ENCODE peak calls at places on chromosomes 6 and 20, in ten cellular contexts. H is body of pancreas, R is heart left ventricle, Z is upper lobe of left lung, F is IMR-90, P is A549, K is right lobe of liver, A is HCT116, D is GM12878, V is K562. S is an unnamed sample.

GRCh38 chr6:96394727-96395126 is 126.9 kb upstream of the UFL1 start:
- ATAC-seq in P (no peak), F (no peak), H (no peak), V (no peak), D (peak; percentile 82), K (peak; percentile 53), Z (no peak), R (no peak), A (peak; percentile 85), S (no peak)

GRCh38 chr6:11143394-11144371 is 32.2 kb upstream of the ERVFRD-1 start:
- ATAC-seq in K (peak; percentile 79), F (peak; percentile 49), Z (peak; percentile 95), R (peak; percentile 55), H (no peak), P (peak; percentile 92), D (no peak), A (peak; percentile 78), V (peak; percentile 97), S (peak; percentile 78)

GRCh38 chr6:110529907-110530306 is 53.5 kb upstream of the SLC22A16 start:
- ATAC-seq in R (no peak), Z (no peak), V (no peak), K (no peak), F (no peak), A (no peak), H (no peak), D (no peak), P (no peak), S (no peak)

GRCh38 chr20:16533493-16533892 is 39.8 kb downstream of the KIF16B start:
- ATAC-seq in Z (no peak), K (peak; percentile 55), H (no peak), R (no peak), A (no peak), F (no peak), D (no peak), V (no peak), P (no peak), S (no peak)

GRCh38 chr20:3158968-3159431 is 665 bp downstream of the FASTKD5 start:
- ATAC-seq in H (peak; percentile 7), P (peak; percentile 25), F (peak; percentile 42), K (peak; percentile 7), R (no peak), V (peak; percentile 65), Z (peak; percentile 2), A (peak; percentile 7), D (peak; percentile 18), S (no peak)

GRCh38 chr6:63573899-63574553 is 1.7 kb downstream of the LOC128125822 start:
- ATAC-seq in K (peak; percentile 2), H (peak; percentile 9), P (peak; percentile 43), R (no peak), Z (no peak), F (no peak), V (peak; percentile 42), D (peak; percentile 29), A (peak; percentile 23), S (no peak)

GRCh38 chr20:17878912-17879602 is 89.5 kb downstream of the SNX5 start:
- ATAC-seq in R (no peak), A (no peak), D (peak; percentile 79), V (peak; percentile 34), K (no peak), P (no peak), H (no peak), F (no peak), Z (no peak), S (no peak)

GRCh38 chr6:138509371-138509770 is 10.1 kb upstream of the NHSL1 start:
- ATAC-seq in V (peak; percentile 58), K (peak; percentile 71), Z (peak; percentile 53), R (no peak), H (peak; percentile 70), F (peak; percentile 46), D (peak; percentile 89), A (peak; percentile 73), P (peak; percentile 80), S (peak; percentile 61)

GRCh38 chr6:119459207-119459974 is 109.8 kb upstream of the MAN1A1 start:
- ATAC-seq in D (peak; percentile 73), A (no peak), Z (no peak), P (no peak), H (no peak), K (no peak), F (no peak), V (no peak), R (no peak), S (no peak)

GRCh38 chr20:31523361-31524283 is 9.4 kb downstream of the HM13 start:
- ATAC-seq in K (peak; percentile 76), F (peak; percentile 33), D (no peak), A (no peak), V (peak; percentile 13), P (peak; percentile 43), Z (peak; percentile 91), R (peak; percentile 53), H (no peak), S (peak; percentile 66)

GRCh38 chr6:70903665-70904452 is 53.0 kb downstream of the B3GAT2 start:
- ATAC-seq in A (no peak), R (no peak), V (no peak), F (no peak), H (no peak), P (no peak), K (no peak), D (no peak), Z (no peak), S (no peak)

GRCh38 chr6:89321571-89321970 is 6.5 kb upstream of the GABRR2 start:
- ATAC-seq in Z (peak; percentile 75), V (peak; percentile 98), F (no peak), R (no peak), K (peak; percentile 73), A (no peak), H (no peak), P (no peak), D (peak; percentile 17), S (no peak)

GRCh38 chr20:13580725-13581124 is 58.0 kb downstream of the TASP1 start:
- ATAC-seq in V (no peak), R (no peak), Z (no peak), K (no peak), D (no peak), A (no peak), F (no peak), H (no peak), P (no peak), S (no peak)

GRCh38 chr6:26389349-26389799 is 6.5 kb downstream of the BTN2A2 start:
- ATAC-seq in A (no peak), K (no peak), Z (no peak), V (peak; percentile 84), H (no peak), D (no peak), F (no peak), R (no peak), P (no peak), S (no peak)

GRCh38 chr6:34799547-34799946 is 7.7 kb downstream of the BLTP3A start:
- ATAC-seq in Z (no peak), K (no peak), P (no peak), R (no peak), F (no peak), A (no peak), D (no peak), V (no peak), H (no peak), S (no peak)
- TF ChIP-seq POLR2A in Z (no peak), K (no peak), P (no peak), R (no peak), F (no peak), A (no peak), D (no peak), V (no peak), H (no peak), S (no peak)

GRCh38 chr20:37494796-37495195 is 26.3 kb upstream of the NNAT start:
- ATAC-seq in K (no peak), R (no peak), P (no peak), V (no peak), Z (no peak), H (no peak), D (no peak), F (no peak), A (no peak), S (no peak)
- H3K27ac ChIP-seq in K (no peak overlapping the region), R (no peak overlapping the region), P (no peak overlapping the region), V (no peak overlapping the region), Z (no peak overlapping the region), H (no peak overlapping the region), D (no peak overlapping the region), F (no peak overlapping the region), A (no peak overlapping the region), S (no peak overlapping the region)

GRCh38 chr6:28586273-28586672 is 60.6 kb downstream of the GPX5 start:
- ATAC-seq in D (no peak), A (no peak), K (no peak), V (no peak), R (no peak), Z (no peak), P (no peak), F (no peak), H (no peak), S (no peak)
- H3K4me3 ChIP-seq in D (peak overlapping the region; percentile 73), A (no peak overlapping the region), K (peak overlapping the region; percentile 79), V (no peak overlapping the region), R (no peak overlapping the region), Z (no peak overlapping the region), P (peak overlapping the region; percentile 67), F (no peak overlapping the region), H (no peak overlapping the region), S (peak overlapping the region; percentile 56)

GRCh38 chr6:43705996-43706395 is 18.4 kb upstream of the MRPS18A start:
- ATAC-seq in A (no peak), H (no peak), P (no peak), R (no peak), F (no peak), D (peak; percentile 18), V (no peak), Z (no peak), K (peak; percentile 32), S (no peak)

GRCh38 chr6:43702147-43702521 is 14.5 kb upstream of the MRPS18A start:
- ATAC-seq in H (no peak), R (no peak), D (no peak), Z (no peak), P (no peak), A (no peak), V (no peak), F (no peak), K (no peak), S (peak; percentile 0)

GRCh38 chr6:43699564-43700186 is 12.1 kb upstream of the MRPS18A start:
- ATAC-seq in A (no peak), Z (no peak), D (no peak), V (no peak), H (no peak), P (peak; percentile 52), K (peak; percentile 37), R (no peak), F (peak; percentile 27), S (no peak)

GRCh38 chr6:43703512-43704429 is 16.2 kb upstream of the MRPS18A start:
- ATAC-seq in H (peak; percentile 38), V (no peak), K (no peak), Z (no peak), P (no peak), F (no peak), A (no peak), R (no peak), D (peak; percentile 49), S (no peak)

GRCh38 chr6:43702522-43703440 is 15.2 kb upstream of the MRPS18A start:
- ATAC-seq in R (peak; percentile 96), F (peak; percentile 88), V (peak; percentile 98), D (peak; percentile 54), P (peak; percentile 86), Z (peak; percentile 96), H (peak; percentile 80), A (peak; percentile 95), K (peak; percentile 80), S (peak; percentile 94)
- TF ChIP-seq POLR2A in R (peak; percentile 63), F (no peak), V (peak; percentile 90), D (no peak), P (no peak), Z (peak; percentile 69), H (no peak), A (peak; percentile 53), K (no peak), S (peak; percentile 13)

GRCh38 chr6:8705435-8706020 is 270.2 kb upstream of the SLC35B3 start:
- ATAC-seq in A (no peak), H (no peak), D (no peak), Z (no peak), K (no peak), R (no peak), P (no peak), V (no peak), F (no peak), S (no peak)
- H3K27ac ChIP-seq in A (no peak overlapping the region), H (no peak overlapping the region), D (no peak overlapping the region), Z (no peak overlapping the region), K (no peak overlapping the region), R (no peak overlapping the region), P (no peak overlapping the region), V (no peak overlapping the region), F (no peak overlapping the region), S (no peak overlapping the region)

S was measured in gastroesophageal sphincter.